ENCODE peak calls at places on chromosomes 13 and 19, in eight cellular contexts. D is adrenal gland; J is NCI-H187; R is T-helper 9 cell; U is GM04503; G is fibroblast of lung; S is NCI-H82; H is activated CD8-positive, alpha-beta memory T cell treated with anti-CD3 and anti-CD28 coated beads for 24 hours. A is an unnamed sample.

GRCh38 chr19:39502640-39503417 is 4.1 kb downstream of the DLL3 start:
- DNase-seq in D (peak; percentile 41), J (no peak), R (peak; percentile 71), U (no peak), G (peak; percentile 69), S (peak; percentile 69), H (peak; percentile 90), A (peak; percentile 73)

GRCh38 chr19:34639491-34640085 is 37.4 kb downstream of the SCGB2B2 start:
- DNase-seq in D (peak; percentile 56), J (peak; percentile 6), R (peak; percentile 52), U (peak; percentile 5), G (peak; percentile 48), S (peak; percentile 91), H (peak; percentile 66), A (peak; percentile 77)

GRCh38 chr19:52896431-52897148 is 845 bp downstream of the ZNF320 start:
- DNase-seq in D (peak; percentile 47), J (no peak), R (no peak), U (no peak), G (peak; percentile 26), S (peak; percentile 34), H (peak; percentile 56), A (no peak)

GRCh38 chr13:94073006-94073744 is 406.3 kb downstream of the DCT start:
- DNase-seq in D (no peak), J (no peak), R (no peak), U (peak; percentile 71), G (peak; percentile 96), S (no peak), H (no peak), A (no peak)

GRCh38 chr19:728011-728410 is 19.3 kb downstream of the PALM start:
- DNase-seq in D (peak; percentile 65), J (no peak), R (no peak), U (no peak), G (no peak), S (peak; percentile 70), H (no peak), A (no peak)

GRCh38 chr13:31968473-31968872 is 63.1 kb upstream of the FRY start:
- DNase-seq in D (peak; percentile 27), J (no peak), R (no peak), U (no peak), G (no peak), S (no peak), H (no peak), A (peak; percentile 63)

GRCh38 chr13:65112123-65113075 is 2117.7 kb downstream of the PCDH9 start:
- DNase-seq in D (no peak), J (no peak), R (no peak), U (peak; percentile 14), G (peak; percentile 66), S (peak; percentile 19), H (no peak), A (no peak)

GRCh38 chr13:114034481-114034891 is 60.6 kb upstream of the C13orf46 start:
- DNase-seq in D (no peak), J (no peak), R (no peak), U (no peak), G (peak; percentile 70), S (no peak), H (no peak), A (no peak)

GRCh38 chr19:50994129-50994528 is 7.3 kb downstream of the KLK8 start:
- DNase-seq in D (no peak), J (no peak), R (no peak), U (no peak), G (no peak), S (peak; percentile 9), H (no peak), A (peak; percentile 22)

GRCh38 chr13:63706751-63707150 is 2291.1 kb upstream of the PCDH20 start:
- DNase-seq in D (no peak), J (no peak), R (no peak), U (no peak), G (no peak), S (no peak), H (no peak), A (no peak)

GRCh38 chr19:31541396-31541795 is 192.2 kb upstream of the TSHZ3 start:
- DNase-seq in D (no peak), J (no peak), R (no peak), U (no peak), G (no peak), S (no peak), H (no peak), A (no peak)

GRCh38 chr19:40381321-40381720 is 8.7 kb downstream of the HIPK4 start:
- DNase-seq in D (no peak), J (no peak), R (no peak), U (no peak), G (no peak), S (peak; percentile 38), H (no peak), A (no peak)

GRCh38 chr13:112032186-112032835 is 34.6 kb upstream of the SOX1 start:
- DNase-seq in D (no peak), J (no peak), R (no peak), U (no peak), G (no peak), S (no peak), H (no peak), A (peak; percentile 18)

GRCh38 chr19:6800991-6801396 is 28.5 kb downstream of the VAV1 start:
- DNase-seq in D (no peak), J (no peak), R (no peak), U (peak; percentile 61), G (peak; percentile 89), S (no peak), H (no peak), A (no peak)

GRCh38 chr19:7550987-7551761 is 15.7 kb downstream of the PNPLA6 start:
- DNase-seq in D (peak; percentile 81), J (peak; percentile 54), R (no peak), U (no peak), G (peak; percentile 47), S (peak; percentile 78), H (peak; percentile 65), A (peak; percentile 65)

GRCh38 chr13:99496322-99497142 is 4.7 kb upstream of the TM9SF2 start:
- DNase-seq in D (peak; percentile 87), J (no peak), R (peak; percentile 49), U (peak; percentile 75), G (peak; percentile 28), S (no peak), H (peak; percentile 66), A (peak; percentile 78)

GRCh38 chr13:44951184-44951583 is 38.1 kb downstream of the NUFIP1 start:
- DNase-seq in D (no peak), J (no peak), R (no peak), U (no peak), G (peak; percentile 66), S (no peak), H (no peak), A (no peak)

GRCh38 chr19:48625891-48626327 is 6.6 kb downstream of the SPHK2 start:
- DNase-seq in D (no peak), J (no peak), R (no peak), U (no peak), G (no peak), S (no peak), H (peak; percentile 50), A (peak; percentile 36)

GRCh38 chr13:101339202-101339601 is 77.1 kb downstream of the NALCN start:
- DNase-seq in D (no peak), J (no peak), R (no peak), U (no peak), G (no peak), S (no peak), H (no peak), A (no peak)

GRCh38 chr19:48595171-48595570 is 11.4 kb upstream of the SPACA4 start:
- DNase-seq in D (no peak), J (no peak), R (no peak), U (no peak), G (no peak), S (no peak), H (no peak), A (no peak)

GRCh38 chr19:11446271-11446651 is 10.8 kb downstream of the PRKCSH start:
- DNase-seq in D (no peak), J (no peak), R (no peak), U (no peak), G (no peak), S (no peak), H (no peak), A (no peak)

GRCh38 chr19:46107371-46107770 is 17.1 kb downstream of the IGFL3 start:
- DNase-seq in D (no peak), J (no peak), R (no peak), U (no peak), G (peak; percentile 93), S (no peak), H (no peak), A (no peak)

GRCh38 chr13:49308977-49309408 is 61.3 kb downstream of the CDADC1 start:
- DNase-seq in D (no peak), J (no peak), R (no peak), U (no peak), G (no peak), S (no peak), H (no peak), A (no peak)

GRCh38 chr19:42032428-42032827 is 37.6 kb downstream of the GRIK5 start:
- DNase-seq in D (no peak), J (peak; percentile 95), R (no peak), U (no peak), G (no peak), S (no peak), H (no peak), A (no peak)

GRCh38 chr19:29524912-29525870 is 603 bp upstream of the VSTM2B start:
- DNase-seq in D (no peak), J (no peak), R (no peak), U (no peak), G (no peak), S (no peak), H (peak; percentile 60), A (no peak)

GRCh38 chr19:36060430-36060829 is 5.7 kb downstream of the WDR62 start:
- DNase-seq in D (peak; percentile 54), J (no peak), R (no peak), U (no peak), G (peak; percentile 47), S (peak; percentile 62), H (no peak), A (peak; percentile 30)

GRCh38 chr13:56349866-56350265 is 790.9 kb upstream of the PRR20A start:
- DNase-seq in D (no peak), J (no peak), R (no peak), U (no peak), G (no peak), S (no peak), H (no peak), A (no peak)

GRCh38 chr19:5719274-5719960 is 529 bp downstream of the LONP1 start:
- DNase-seq in D (no peak), J (no peak), R (no peak), U (no peak), G (peak; percentile 19), S (peak; percentile 45), H (no peak), A (peak; percentile 38)

GRCh38 chr19:30046522-30046921 is 104.5 kb downstream of the URI1 start:
- DNase-seq in D (no peak), J (no peak), R (no peak), U (no peak), G (peak; percentile 9), S (peak; percentile 21), H (no peak), A (peak; percentile 21)